ENCODE peak calls at places on chromosomes 12 and 14, in six cellular contexts. X is LNCaP clone FGC, M is breast epithelium, Z is transverse colon, K is fibroblast of villous mesenchyme, I is astrocyte of the cerebellum. V is an unnamed sample.

GRCh38 chr14:48568688-48569087 is 893.3 kb upstream of the MDGA2 start:
- DNase-seq in X (no peak), I (no peak), K (no peak), M (no peak), Z (no peak), V (no peak)

GRCh38 chr14:21231020-21231652 is 38.1 kb downstream of the HNRNPC start:
- DNase-seq in K (no peak), Z (no peak), M (no peak), I (no peak), X (no peak), V (no peak)

GRCh38 chr14:26939756-26940155 is 341.9 kb upstream of the NOVA1 start:
- DNase-seq in I (no peak), Z (no peak), K (no peak), M (no peak), X (no peak), V (no peak)

GRCh38 chr12:99596762-99597161 is 50.8 kb upstream of the GARIN6 start:
- DNase-seq in Z (no peak), K (no peak), M (no peak), I (no peak), X (no peak), V (no peak)

GRCh38 chr14:68141531-68142088 is 322.0 kb downstream of the RAD51B start:
- DNase-seq in K (peak; percentile 79), I (no peak), Z (no peak), M (no peak), X (no peak), V (no peak)

GRCh38 chr12:18141583-18141982 is 51.6 kb upstream of the RERGL start:
- DNase-seq in Z (no peak), K (no peak), X (no peak), M (no peak), I (peak; percentile 71), V (no peak)

GRCh38 chr12:31387466-31387865 is 61.5 kb upstream of the SINHCAF start:
- DNase-seq in K (no peak), I (no peak), Z (no peak), X (no peak), M (no peak), V (no peak)

GRCh38 chr12:23771230-23771949 is 178.1 kb downstream of the SOX5 start:
- DNase-seq in K (no peak), M (peak; percentile 51), Z (no peak), X (no peak), I (no peak), V (no peak)

GRCh38 chr12:52796839-52797528 is 1.1 kb upstream of the KRT3 start:
- DNase-seq in I (no peak), M (no peak), Z (no peak), X (no peak), K (no peak), V (no peak)

GRCh38 chr14:91360490-91361235 is 57.0 kb downstream of the CCDC88C start:
- DNase-seq in M (no peak), Z (no peak), X (no peak), K (no peak), I (no peak), V (no peak)

GRCh38 chr12:108033091-108033490 is 96.0 kb upstream of the WSCD2 start:
- DNase-seq in M (no peak), Z (no peak), X (no peak), I (no peak), K (no peak), V (no peak)

GRCh38 chr12:95859344-95859816 is 628 bp downstream of the SNRPF start:
- DNase-seq in K (peak; percentile 36), M (no peak), Z (no peak), X (no peak), I (no peak), V (no peak)

GRCh38 chr14:100065161-100065871 is at the start of gene EVL:
- DNase-seq in M (no peak), X (no peak), Z (peak; percentile 71), I (no peak), K (no peak), V (peak; percentile 58)

GRCh38 chr12:11896530-11896929 is 174.2 kb upstream of the BCL2L14 start:
- DNase-seq in I (no peak), M (no peak), X (no peak), K (no peak), Z (no peak), V (no peak)

GRCh38 chr12:49832836-49833421 is 4.7 kb upstream of the NCKAP5L start:
- DNase-seq in I (no peak), M (peak; percentile 2), X (no peak), Z (no peak), K (peak; percentile 95), V (no peak)

GRCh38 chr12:26795899-26796298 is 37.1 kb downstream of the ITPR2 start:
- DNase-seq in Z (no peak), X (no peak), K (no peak), M (no peak), I (no peak), V (no peak)

GRCh38 chr12:54217774-54218221 is 29.0 kb upstream of the SMUG1 start:
- DNase-seq in M (no peak), K (peak; percentile 21), X (no peak), Z (peak; percentile 55), I (no peak), V (peak; percentile 29)

GRCh38 chr12:113207621-113208040 is 13.6 kb upstream of the TPCN1 start:
- DNase-seq in K (peak; percentile 44), X (no peak), Z (no peak), I (no peak), M (no peak), V (no peak)

GRCh38 chr12:83954939-83955601 is 957.5 kb downstream of the SLC6A15 start:
- DNase-seq in K (peak; percentile 4), I (no peak), M (no peak), X (no peak), Z (no peak), V (no peak)
- TF ChIP-seq CTCF in K (no peak), I (peak; percentile 16), M (no peak), X (peak; percentile 54), Z (no peak), V (no peak)

DNA sequence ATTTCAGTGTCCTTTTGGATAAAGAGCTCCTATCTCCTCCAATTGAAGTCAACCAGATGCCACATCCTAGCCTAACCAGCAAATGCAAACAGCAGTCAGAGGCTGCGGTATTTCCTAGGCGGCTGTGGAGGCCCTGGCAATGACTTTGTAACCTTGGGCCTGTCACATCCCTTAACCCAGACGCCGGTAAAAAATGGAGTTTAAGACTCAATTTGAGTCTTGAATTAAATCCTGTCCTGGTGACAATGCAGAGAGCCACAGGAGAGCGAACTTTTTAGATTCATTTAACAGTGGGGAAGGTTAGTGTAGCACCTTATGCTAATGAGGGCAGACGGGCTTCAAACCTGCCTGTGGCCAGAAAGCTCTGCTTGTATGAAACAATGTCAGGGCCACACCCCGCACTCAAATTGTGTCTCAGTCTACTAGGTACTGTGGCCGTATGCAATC is 1.3 kb downstream of the C12orf75 start:
- DNase-seq in X (no peak), K (no peak), Z (peak; percentile 41), I (no peak), M (no peak), V (no peak)
- H3K4me3 ChIP-seq in X (no peak overlapping the region), K (peak overlapping the region; percentile 81), Z (no peak overlapping the region), I (peak overlapping the region; percentile 74), M (peak overlapping the region; percentile 97), V (no peak overlapping the region)

GRCh38 chr12:128755565-128755964 is 68.2 kb downstream of the SLC15A4 start:
- DNase-seq in I (no peak), K (no peak), M (no peak), X (no peak), Z (no peak), V (no peak)

GRCh38 chr12:128752386-128752785 is 71.4 kb downstream of the SLC15A4 start:
- DNase-seq in Z (no peak), X (no peak), M (no peak), K (no peak), I (no peak), V (no peak)

GRCh38 chr12:128747441-128747840 is 76.3 kb downstream of the SLC15A4 start:
- DNase-seq in Z (no peak), I (no peak), M (no peak), X (no peak), K (no peak), V (no peak)

GRCh38 chr12:128754275-128754674 is 69.5 kb downstream of the SLC15A4 start:
- DNase-seq in X (no peak), K (no peak), Z (no peak), I (no peak), M (no peak), V (no peak)

GRCh38 chr12:128753438-128753837 is 70.3 kb downstream of the SLC15A4 start:
- DNase-seq in Z (no peak), I (no peak), K (no peak), X (no peak), M (no peak), V (no peak)
- TF ChIP-seq CTCF in Z (no peak), I (no peak), K (no peak), X (no peak), M (no peak), V (no peak)

DNA sequence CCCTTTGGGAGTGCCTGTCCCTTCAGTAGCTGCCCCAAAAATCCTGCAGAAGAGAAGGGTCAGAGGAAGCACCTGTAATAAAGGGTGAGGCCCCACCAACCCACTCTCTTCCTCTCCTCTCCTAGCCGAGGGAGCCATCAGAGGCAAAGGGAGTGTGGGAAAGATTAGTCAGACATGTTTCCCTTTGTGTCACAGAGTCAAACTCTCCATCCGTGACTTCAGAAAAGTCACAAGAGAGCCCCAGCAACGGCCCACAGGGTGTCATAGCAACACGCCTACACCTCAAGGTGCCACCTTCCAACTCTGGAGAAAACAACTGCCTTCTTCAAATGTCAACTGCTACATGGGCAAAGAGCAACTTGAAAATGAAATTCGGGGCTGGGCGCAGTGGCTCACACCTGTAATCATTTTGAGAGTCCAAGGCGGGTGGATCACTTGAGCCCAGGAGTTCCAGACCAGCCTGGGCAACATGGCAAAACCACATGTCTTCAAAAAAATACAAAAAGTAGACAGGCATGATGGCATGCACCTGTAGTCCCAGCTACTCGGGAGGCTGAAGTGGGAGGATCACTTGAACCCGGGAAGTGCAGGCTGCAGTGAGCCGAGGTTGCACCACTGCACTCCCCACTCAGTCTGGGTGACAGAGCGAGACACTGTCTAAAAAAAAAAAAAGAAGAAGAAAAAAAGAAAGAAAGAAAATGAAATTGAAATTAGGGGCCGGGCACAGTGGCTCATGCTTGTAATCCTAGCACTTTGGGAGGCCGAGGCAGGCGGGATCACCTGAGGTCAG is 17.7 kb upstream of the CD27 start:
- DNase-seq in X (no peak), K (no peak), M (no peak), Z (peak; percentile 58), I (no peak), V (peak; percentile 80)
- H3K4me3 ChIP-seq in X (no peak overlapping the region), K (no peak overlapping the region), M (no peak overlapping the region), Z (no peak overlapping the region), I (no peak overlapping the region), V (no peak overlapping the region)

GRCh38 chr14:56117765-56118610 is at the start of gene PELI2:
- DNase-seq in X (no peak), M (peak; percentile 65), I (peak; percentile 23), Z (peak; percentile 81), K (peak; percentile 76), V (peak; percentile 88)
- TF ChIP-seq CTCF in X (peak; percentile 35), M (no peak), I (peak; percentile 24), Z (peak; percentile 15), K (peak; percentile 14), V (no peak)

DNA sequence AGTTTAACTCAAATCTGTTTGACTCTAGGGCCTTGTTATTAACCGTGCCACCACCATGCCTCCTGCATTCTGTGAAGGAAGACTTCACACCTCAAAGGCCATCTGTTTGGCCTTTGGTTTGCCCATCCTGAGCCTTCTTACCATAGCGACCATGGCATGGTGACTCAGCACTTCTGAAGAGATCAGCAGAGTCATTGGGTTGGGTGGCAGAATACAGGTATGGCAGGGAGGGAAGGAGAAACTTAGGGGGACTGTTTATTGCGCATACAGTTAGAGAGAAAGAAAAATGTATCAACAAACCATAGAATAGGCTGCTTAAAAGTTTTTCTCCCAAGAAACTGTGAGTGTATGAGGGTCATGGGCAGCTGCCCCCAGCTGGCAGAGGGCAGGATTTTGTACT is 49.2 kb downstream of the DAD1 start:
- DNase-seq in M (no peak), X (no peak), K (no peak), Z (no peak), I (no peak), V (no peak)
- H3K4me3 ChIP-seq in M (no peak overlapping the region), X (no peak overlapping the region), K (no peak overlapping the region), Z (no peak overlapping the region), I (no peak overlapping the region), V (no peak overlapping the region)